ENCODE peak calls at places on chromosomes 16 and 17, in nine cellular contexts. U is breast epithelium, F is endothelial cell of umbilical vein, Q is sigmoid colon, B is stomach, S is transverse colon, T is HCT116, A is GM12891, H is spleen. J is an unnamed sample.

GRCh38 chr16:8733849-8734540 is 59.6 kb downstream of the ABAT start:
- DNase-seq in U (no peak), F (no peak), Q (no peak), B (no peak), S (no peak), T (no peak), A (no peak), H (no peak), J (no peak)

GRCh38 chr16:425740-426114 is 278 bp downstream of the RAB11FIP3 start:
- DNase-seq in U (no peak), F (no peak), Q (no peak), B (no peak), S (no peak), T (no peak), A (peak; percentile 50), H (no peak), J (no peak)

GRCh38 chr16:87710887-87711286 is 54.9 kb downstream of the KLHDC4 start:
- DNase-seq in U (no peak), F (no peak), Q (no peak), B (no peak), S (no peak), T (no peak), A (no peak), H (no peak), J (no peak)

GRCh38 chr16:72508196-72508595 is 336.2 kb upstream of the PMFBP1 start:
- DNase-seq in U (no peak), F (no peak), Q (no peak), B (no peak), S (no peak), T (no peak), A (no peak), H (no peak), J (no peak)

GRCh38 chr17:81519284-81520020 is 6.9 kb upstream of the ACTG1 start:
- DNase-seq in U (peak; percentile 72), F (no peak), Q (no peak), B (peak; percentile 81), S (peak; percentile 87), T (peak; percentile 80), A (peak; percentile 79), H (peak; percentile 93), J (peak; percentile 60)

GRCh38 chr17:60315650-60316049 is 76.3 kb downstream of the USP32 start:
- DNase-seq in U (no peak), F (no peak), Q (no peak), B (no peak), S (no peak), T (no peak), A (no peak), H (no peak), J (no peak)

GRCh38 chr17:76781056-76781982 is 43.4 kb downstream of the MFSD11 start:
- DNase-seq in U (no peak), F (no peak), Q (no peak), B (no peak), S (no peak), T (no peak), A (no peak), H (no peak), J (no peak)

GRCh38 chr16:12141073-12141472 is 164.5 kb downstream of the SNX29 start:
- DNase-seq in U (no peak), F (no peak), Q (no peak), B (no peak), S (no peak), T (no peak), A (no peak), H (no peak), J (no peak)

GRCh38 chr17:18129041-18129502 is 20.5 kb downstream of the MYO15A start:
- DNase-seq in U (peak; percentile 60), F (peak; percentile 24), Q (no peak), B (peak; percentile 77), S (no peak), T (no peak), A (no peak), H (no peak), J (peak; percentile 83)

GRCh38 chr16:23296994-23297393 is 5.1 kb upstream of the SCNN1B start:
- DNase-seq in U (no peak), F (no peak), Q (no peak), B (peak; percentile 34), S (peak; percentile 46), T (peak; percentile 31), A (peak; percentile 40), H (no peak), J (no peak)

GRCh38 chr17:20206591-20206990 is 197.4 kb downstream of the SPECC1 start:
- DNase-seq in U (no peak), F (peak; percentile 67), Q (no peak), B (no peak), S (no peak), T (no peak), A (no peak), H (no peak), J (no peak)

GRCh38 chr16:81645303-81645702 is 133.8 kb upstream of the PLCG2 start:
- DNase-seq in U (peak; percentile 87), F (peak; percentile 33), Q (peak; percentile 96), B (no peak), S (peak; percentile 54), T (no peak), A (no peak), H (peak; percentile 54), J (peak; percentile 91)

GRCh38 chr17:55664287-55664686 is 58.4 kb downstream of the TMEM100 start:
- DNase-seq in U (no peak), F (no peak), Q (no peak), B (no peak), S (no peak), T (no peak), A (peak; percentile 9), H (no peak), J (no peak)

GRCh38 chr17:4142107-4142900 is 526 bp downstream of the ZZEF1 start:
- DNase-seq in U (no peak), F (peak; percentile 49), Q (peak; percentile 67), B (peak; percentile 32), S (peak; percentile 36), T (no peak), A (peak; percentile 41), H (no peak), J (no peak)

GRCh38 chr16:66928702-66929388 is 3.5 kb upstream of the RRAD start:
- DNase-seq in U (no peak), F (no peak), Q (no peak), B (no peak), S (peak; percentile 49), T (no peak), A (no peak), H (no peak), J (no peak)

GRCh38 chr17:62727916-62728672 is 80.0 kb downstream of the MARCHF10 start:
- DNase-seq in U (no peak), F (peak; percentile 11), Q (peak; percentile 17), B (no peak), S (no peak), T (no peak), A (no peak), H (no peak), J (no peak)

GRCh38 chr16:1470543-1471251 is 4.1 kb downstream of the CLCN7 start:
- DNase-seq in U (no peak), F (peak; percentile 22), Q (no peak), B (no peak), S (peak; percentile 27), T (no peak), A (no peak), H (no peak), J (no peak)

GRCh38 chr16:55470533-55471371 is 8.2 kb upstream of the MMP2 start:
- DNase-seq in U (peak; percentile 65), F (no peak), Q (no peak), B (peak; percentile 49), S (no peak), T (no peak), A (no peak), H (no peak), J (peak; percentile 71)

DNA sequence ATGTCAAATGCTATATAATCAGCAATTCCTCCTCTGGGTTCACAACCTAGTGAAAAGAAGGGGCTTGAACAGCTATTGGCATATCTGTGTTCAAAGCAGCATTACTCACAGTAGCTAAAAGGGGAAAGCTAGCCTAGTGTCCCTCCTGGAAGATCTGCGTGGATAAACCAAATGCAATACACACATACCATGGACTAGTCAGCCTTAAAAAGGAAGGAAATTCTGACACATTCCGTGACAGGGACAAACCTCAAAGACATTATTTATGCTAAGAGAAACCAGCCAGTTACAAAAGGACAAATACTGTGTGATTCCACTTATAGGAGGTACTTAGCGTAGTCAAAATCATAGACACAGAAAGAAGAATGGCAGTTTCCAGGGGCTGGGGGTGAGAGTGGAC is 90.1 kb downstream of the XYLT1 start:
- DNase-seq in U (no peak), F (no peak), Q (no peak), B (no peak), S (no peak), T (no peak), A (no peak), H (no peak), J (no peak)
- TF ChIP-seq POLR2AphosphoS5 in U (no peak), F (no peak), Q (peak; percentile 64), B (peak; percentile 56), S (peak; percentile 70), T (no peak), A (no peak), H (peak; percentile 33), J (peak; percentile 17)

GRCh38 chr16:53041196-53041977 is 11.3 kb downstream of the CHD9NB start:
- DNase-seq in U (peak; percentile 57), F (peak; percentile 74), Q (peak; percentile 87), B (peak; percentile 53), S (peak; percentile 33), T (no peak), A (no peak), H (no peak), J (peak; percentile 86)
- TF ChIP-seq POLR2AphosphoS5 in U (no peak), F (no peak), Q (no peak), B (no peak), S (no peak), T (no peak), A (no peak), H (no peak), J (peak; percentile 84)

GRCh38 chr17:6402258-6402657 is 32.7 kb downstream of the AIPL1 start:
- DNase-seq in U (no peak), F (no peak), Q (no peak), B (no peak), S (no peak), T (no peak), A (no peak), H (no peak), J (no peak)
- TF ChIP-seq POLR2AphosphoS5 in U (no peak), F (no peak), Q (no peak), B (no peak), S (no peak), T (no peak), A (no peak), H (no peak), J (no peak)

DNA sequence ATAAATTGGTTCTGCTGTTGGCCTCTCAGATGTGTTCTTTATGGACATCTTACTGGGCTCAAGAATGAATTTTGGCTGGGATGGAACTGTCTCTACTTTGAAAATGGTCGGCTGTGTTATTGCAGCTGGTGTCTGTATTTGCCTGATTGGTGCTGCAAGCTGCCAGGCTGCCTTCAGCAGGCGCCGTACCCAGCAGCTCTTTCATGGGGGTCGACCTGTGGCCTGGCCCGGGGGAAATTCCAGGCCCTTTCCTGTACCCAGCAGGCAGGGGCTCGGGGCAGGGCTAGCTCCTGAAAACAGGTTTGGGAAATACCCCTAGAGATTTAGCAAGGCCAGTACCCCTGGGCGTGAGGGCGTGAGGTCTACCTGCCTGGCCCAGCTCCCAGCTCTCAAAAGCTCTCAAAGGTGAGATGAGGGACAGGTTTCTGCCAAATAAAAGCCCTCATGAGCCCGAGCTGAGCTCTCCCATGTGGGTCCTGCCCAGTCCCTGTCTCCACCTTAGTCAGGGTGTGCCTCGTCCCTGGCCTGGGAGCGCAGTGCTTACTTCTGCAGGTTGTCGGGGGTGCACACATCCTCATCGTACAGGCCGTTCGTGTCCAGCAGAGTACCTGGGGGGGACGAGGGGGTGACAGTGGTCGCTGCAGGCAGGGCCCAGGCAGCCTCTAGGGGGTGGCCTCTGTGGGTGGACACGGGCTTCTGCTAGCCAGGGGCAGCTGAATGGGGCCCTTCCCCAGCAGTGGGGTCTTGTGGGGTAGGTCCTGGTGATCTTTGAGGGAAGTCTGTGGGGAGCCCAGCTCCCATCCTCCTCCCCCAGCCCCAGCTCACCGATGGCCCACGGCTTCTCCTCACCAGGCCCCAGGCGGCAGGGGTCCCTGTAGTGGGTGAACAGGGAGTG is 52.4 kb downstream of the PRMT7 start:
- DNase-seq in U (no peak), F (no peak), Q (no peak), B (no peak), S (no peak), T (no peak), A (no peak), H (no peak), J (no peak)
- TF ChIP-seq POLR2AphosphoS5 in U (no peak), F (no peak), Q (no peak), B (no peak), S (no peak), T (no peak), A (no peak), H (no peak), J (no peak)